ENCODE peak calls at places on chromosomes 13 and 19, in four cellular contexts. One of them, this sample, is unnamed.
A peak's percentile ranks its signal among the peaks of the same experiment; 100 is the strongest.

GRCh38 chr19:29290853-29291252 is 77.9 kb upstream of the UQCRFS1 start:
- DNase-seq in ascending aorta: no peak
- DNase-seq in uterus: no peak
- DNase-seq in dorsolateral prefrontal cortex: no peak
- DNase-seq in this sample: no peak

GRCh38 chr19:3193256-3194062 is 7.7 kb downstream of the NCLN start:
- DNase-seq in ascending aorta: no peak
- DNase-seq in uterus: no peak
- DNase-seq in dorsolateral prefrontal cortex: no peak
- DNase-seq in this sample: no peak

GRCh38 chr13:30743319-30744055 is 8.1 kb downstream of the ALOX5AP start:
- DNase-seq in ascending aorta: peak; percentile 83
- DNase-seq in uterus: peak; percentile 81
- DNase-seq in dorsolateral prefrontal cortex: no peak
- DNase-seq in this sample: no peak

GRCh38 chr13:44423824-44424223 is 50.2 kb downstream of the SERP2 start:
- DNase-seq in ascending aorta: no peak
- DNase-seq in uterus: no peak
- DNase-seq in dorsolateral prefrontal cortex: no peak
- DNase-seq in this sample: no peak

GRCh38 chr13:32381539-32381938 is 46.4 kb downstream of the N4BP2L1 start:
- DNase-seq in ascending aorta: no peak
- DNase-seq in uterus: no peak
- DNase-seq in dorsolateral prefrontal cortex: no peak
- DNase-seq in this sample: no peak

GRCh38 chr19:16588089-16588823 is 16.0 kb upstream of the SLC35E1 start:
- DNase-seq in ascending aorta: no peak
- DNase-seq in uterus: no peak
- DNase-seq in dorsolateral prefrontal cortex: peak; percentile 64
- DNase-seq in this sample: no peak

GRCh38 chr13:20492641-20493040 is 33.0 kb downstream of the CRYL1 start:
- DNase-seq in ascending aorta: no peak
- DNase-seq in uterus: no peak
- DNase-seq in dorsolateral prefrontal cortex: no peak
- DNase-seq in this sample: no peak

GRCh38 chr13:44697058-44697457 is 120.9 kb upstream of the TSC22D1 start:
- DNase-seq in ascending aorta: no peak
- DNase-seq in uterus: no peak
- DNase-seq in dorsolateral prefrontal cortex: no peak
- DNase-seq in this sample: no peak

GRCh38 chr13:38543561-38543960 is 143.3 kb upstream of the FREM2 start:
- DNase-seq in ascending aorta: no peak
- DNase-seq in uterus: no peak
- DNase-seq in dorsolateral prefrontal cortex: no peak
- DNase-seq in this sample: no peak

GRCh38 chr13:95494082-95494681 is 58.3 kb upstream of the CLDN10 start:
- DNase-seq in ascending aorta: no peak
- DNase-seq in uterus: no peak
- DNase-seq in dorsolateral prefrontal cortex: no peak
- DNase-seq in this sample: peak; percentile 41

GRCh38 chr19:3979289-3979673 is 6.0 kb downstream of the EEF2 start:
- DNase-seq in ascending aorta: peak; percentile 63
- DNase-seq in uterus: no peak
- DNase-seq in dorsolateral prefrontal cortex: no peak
- DNase-seq in this sample: peak; percentile 10

GRCh38 chr19:39412100-39412866 is at the start of gene PLEKHG2:
- DNase-seq in ascending aorta: peak; percentile 99
- DNase-seq in uterus: peak; percentile 99
- DNase-seq in dorsolateral prefrontal cortex: peak; percentile 91
- DNase-seq in this sample: peak; percentile 92

GRCh38 chr19:5881543-5882299 is 11.4 kb upstream of the FUT5 start:
- DNase-seq in ascending aorta: no peak
- DNase-seq in uterus: no peak
- DNase-seq in dorsolateral prefrontal cortex: no peak
- DNase-seq in this sample: no peak

GRCh38 chr19:41928221-41928683 is at the start of gene ERFL:
- DNase-seq in ascending aorta: no peak
- DNase-seq in uterus: no peak
- DNase-seq in dorsolateral prefrontal cortex: no peak
- DNase-seq in this sample: no peak

GRCh38 chr19:54851353-54851752 is 1.1 kb downstream of the KIR3DL2 start:
- DNase-seq in ascending aorta: no peak
- DNase-seq in uterus: no peak
- DNase-seq in dorsolateral prefrontal cortex: no peak
- DNase-seq in this sample: no peak

GRCh38 chr19:16582486-16583261 is 10.5 kb upstream of the SLC35E1 start:
- DNase-seq in ascending aorta: no peak
- DNase-seq in uterus: no peak
- DNase-seq in dorsolateral prefrontal cortex: no peak
- DNase-seq in this sample: no peak

GRCh38 chr13:36125841-36126240 is 5.3 kb downstream of the DCLK1 start:
- DNase-seq in ascending aorta: no peak
- DNase-seq in uterus: no peak
- DNase-seq in dorsolateral prefrontal cortex: no peak
- DNase-seq in this sample: no peak

GRCh38 chr19:41882568-41883462 is at the start of gene ARHGEF1:
- DNase-seq in ascending aorta: no peak
- DNase-seq in uterus: peak; percentile 35
- DNase-seq in dorsolateral prefrontal cortex: peak; percentile 53
- DNase-seq in this sample: no peak

GRCh38 chr19:12913871-12914690 is 5.0 kb downstream of the SYCE2 start:
- DNase-seq in ascending aorta: no peak
- DNase-seq in uterus: no peak
- DNase-seq in dorsolateral prefrontal cortex: no peak
- DNase-seq in this sample: no peak

GRCh38 chr19:46862974-46863632 is 2.3 kb downstream of the ARHGAP35 start:
- DNase-seq in ascending aorta: no peak
- DNase-seq in uterus: peak; percentile 8
- DNase-seq in dorsolateral prefrontal cortex: peak; percentile 40
- DNase-seq in this sample: no peak

GRCh38 chr13:38819596-38819995 is 132.7 kb downstream of the FREM2 start:
- DNase-seq in ascending aorta: no peak
- DNase-seq in uterus: no peak
- DNase-seq in dorsolateral prefrontal cortex: no peak
- DNase-seq in this sample: no peak

GRCh38 chr19:14113762-14114414 is 3.7 kb downstream of the PRKACA start:
- DNase-seq in ascending aorta: no peak
- DNase-seq in uterus: no peak
- DNase-seq in dorsolateral prefrontal cortex: no peak
- DNase-seq in this sample: no peak

GRCh38 chr19:58581227-58582141 is 8.3 kb upstream of the MZF1 start:
- DNase-seq in ascending aorta: peak; percentile 92
- DNase-seq in uterus: peak; percentile 86
- DNase-seq in dorsolateral prefrontal cortex: peak; percentile 80
- DNase-seq in this sample: no peak

GRCh38 chr19:1060689-1061088 is 6.3 kb upstream of the ARHGAP45 start:
- DNase-seq in ascending aorta: no peak
- DNase-seq in uterus: no peak
- DNase-seq in dorsolateral prefrontal cortex: no peak
- DNase-seq in this sample: no peak

GRCh38 chr13:86426437-86426836 is 627.2 kb upstream of the SLITRK6 start:
- DNase-seq in ascending aorta: no peak
- DNase-seq in uterus: no peak
- DNase-seq in dorsolateral prefrontal cortex: no peak
- DNase-seq in this sample: no peak

GRCh38 chr19:5487222-5487621 is 32.0 kb downstream of the ZNRF4 start:
- DNase-seq in ascending aorta: no peak
- DNase-seq in uterus: no peak
- DNase-seq in dorsolateral prefrontal cortex: no peak
- DNase-seq in this sample: no peak

GRCh38 chr13:41384749-41385503 is 72.4 kb upstream of the RGCC start:
- DNase-seq in ascending aorta: no peak
- DNase-seq in uterus: no peak
- DNase-seq in dorsolateral prefrontal cortex: no peak
- DNase-seq in this sample: no peak

GRCh38 chr13:108508263-108508662 is 121.1 kb upstream of the MYO16 start:
- DNase-seq in ascending aorta: no peak
- DNase-seq in uterus: no peak
- DNase-seq in dorsolateral prefrontal cortex: no peak
- DNase-seq in this sample: no peak
- TF ChIP-seq CTCF in ascending aorta: no peak
- TF ChIP-seq CTCF in uterus: no peak
- TF ChIP-seq CTCF in dorsolateral prefrontal cortex: peak; percentile 20
- TF ChIP-seq CTCF in this sample: peak; percentile 15

DNA sequence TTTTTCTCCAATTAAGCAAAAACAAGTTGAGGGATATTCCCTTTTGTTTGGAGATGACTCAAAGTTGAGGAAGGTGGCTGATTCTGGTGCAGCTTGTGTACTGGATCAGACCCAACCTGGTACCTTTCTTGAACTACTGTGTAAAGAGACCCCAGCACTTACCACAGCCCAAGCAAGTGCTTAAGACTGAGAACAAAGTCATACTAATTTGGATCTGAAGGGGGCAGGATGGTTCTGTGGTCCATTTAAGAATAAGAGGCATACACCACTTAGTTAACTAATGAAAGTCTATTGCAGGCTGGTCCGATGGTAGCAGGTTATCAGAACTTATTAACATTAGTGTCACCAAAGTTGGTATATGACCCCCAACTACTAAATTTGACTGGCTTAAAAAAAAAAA is 6.3 kb downstream of the THSD1 start:
- DNase-seq in ascending aorta: no peak
- DNase-seq in uterus: no peak
- DNase-seq in dorsolateral prefrontal cortex: no peak
- DNase-seq in this sample: no peak
- TF ChIP-seq CTCF in ascending aorta: no peak
- TF ChIP-seq CTCF in uterus: no peak
- TF ChIP-seq CTCF in dorsolateral prefrontal cortex: peak; percentile 22
- TF ChIP-seq CTCF in this sample: peak; percentile 23

GRCh38 chr13:76886292-76887061 is at the start of gene KCTD12:
- DNase-seq in ascending aorta: peak; percentile 94
- DNase-seq in uterus: peak; percentile 89
- DNase-seq in dorsolateral prefrontal cortex: peak; percentile 82
- DNase-seq in this sample: no peak
- TF ChIP-seq CTCF in ascending aorta: peak; percentile 38
- TF ChIP-seq CTCF in uterus: peak; percentile 68
- TF ChIP-seq CTCF in dorsolateral prefrontal cortex: peak; percentile 41
- TF ChIP-seq CTCF in this sample: peak; percentile 22

GRCh38 chr13:51041710-51042109 is 69.4 kb downstream of the C13orf42 start:
- DNase-seq in ascending aorta: no peak
- DNase-seq in uterus: no peak
- DNase-seq in dorsolateral prefrontal cortex: no peak
- DNase-seq in this sample: no peak

GRCh38 chr13:51047434-51048165 is 63.5 kb downstream of the C13orf42 start:
- DNase-seq in ascending aorta: no peak
- DNase-seq in uterus: no peak
- DNase-seq in dorsolateral prefrontal cortex: no peak
- DNase-seq in this sample: no peak

GRCh38 chr13:51045450-51045849 is 65.6 kb downstream of the C13orf42 start:
- DNase-seq in ascending aorta: no peak
- DNase-seq in uterus: no peak
- DNase-seq in dorsolateral prefrontal cortex: no peak
- DNase-seq in this sample: no peak

GRCh38 chr13:51041126-51041525 is 69.9 kb downstream of the C13orf42 start:
- DNase-seq in ascending aorta: no peak
- DNase-seq in uterus: no peak
- DNase-seq in dorsolateral prefrontal cortex: no peak
- DNase-seq in this sample: no peak

DNA sequence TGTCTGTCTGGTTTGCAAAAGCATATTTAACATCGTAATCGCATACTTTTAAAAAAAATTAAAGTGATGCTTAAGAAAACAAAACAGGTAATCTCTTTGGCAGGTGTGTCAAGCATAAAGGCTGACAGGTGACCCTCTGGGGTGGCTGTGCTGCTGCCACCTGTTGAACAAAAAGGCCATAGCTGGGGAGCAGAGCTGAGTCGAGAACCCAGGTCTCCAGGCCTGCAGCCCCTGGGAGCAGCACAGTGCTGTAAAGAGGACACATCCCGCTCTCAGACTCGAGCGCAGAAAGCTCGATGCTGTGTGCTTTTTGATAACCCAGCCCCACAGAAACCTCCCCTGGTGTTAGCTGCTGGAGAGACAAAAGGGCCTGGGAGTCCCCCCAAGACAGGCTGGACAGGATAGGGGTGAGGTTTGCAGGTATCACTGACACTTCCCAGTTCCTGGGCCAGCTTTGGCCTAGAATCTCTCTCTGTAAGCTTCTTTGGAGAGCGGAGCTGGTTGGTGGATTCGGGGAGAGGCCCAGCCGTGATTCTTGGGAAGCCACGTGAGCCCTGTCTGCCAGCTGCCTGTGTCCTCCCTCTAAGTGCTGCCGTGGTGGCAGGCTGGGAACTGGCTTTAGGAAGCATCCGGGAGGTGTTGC is 66.9 kb downstream of the C13orf42 start:
- DNase-seq in ascending aorta: no peak
- DNase-seq in uterus: no peak
- DNase-seq in dorsolateral prefrontal cortex: no peak
- DNase-seq in this sample: no peak
- TF ChIP-seq CTCF in ascending aorta: no peak
- TF ChIP-seq CTCF in uterus: no peak
- TF ChIP-seq CTCF in dorsolateral prefrontal cortex: no peak
- TF ChIP-seq CTCF in this sample: no peak

DNA sequence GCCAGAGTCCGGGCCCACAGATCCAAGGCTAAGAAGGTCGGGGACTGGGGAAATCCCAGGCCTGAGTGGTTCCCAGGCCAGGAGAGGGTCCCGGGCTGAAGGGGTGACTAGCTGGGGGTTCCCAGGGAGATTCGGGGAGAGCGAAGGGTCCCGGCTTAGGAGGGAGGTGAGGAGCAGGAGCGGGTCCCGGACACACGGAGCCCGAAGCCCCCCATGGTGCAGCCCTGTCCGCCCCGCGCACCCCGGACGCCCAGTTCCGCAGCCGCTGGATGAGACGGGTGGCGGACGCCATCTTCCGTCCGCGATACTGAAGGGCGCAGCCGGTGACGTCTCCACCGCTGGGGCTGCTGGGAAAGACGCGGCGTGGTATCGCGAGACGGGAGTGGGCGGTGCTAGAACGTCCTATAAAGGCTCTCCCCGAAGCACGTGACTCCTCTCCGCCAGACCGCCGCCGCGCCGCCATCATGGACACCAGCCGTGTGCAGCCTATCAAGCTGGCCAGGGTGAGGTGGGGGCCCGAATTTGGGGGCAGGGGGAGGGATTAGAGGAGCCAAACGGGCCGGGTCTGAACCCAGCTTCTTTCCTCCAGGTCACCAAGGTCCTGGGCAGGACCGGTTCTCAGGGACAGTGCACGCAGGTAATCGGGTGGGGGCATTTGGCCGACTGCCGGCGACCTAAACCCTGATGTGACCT is at the start of the genes NDUFA7 and RPS28:
- DNase-seq in ascending aorta: peak; percentile 98
- DNase-seq in uterus: peak; percentile 98
- DNase-seq in dorsolateral prefrontal cortex: peak; percentile 99
- DNase-seq in this sample: peak; percentile 90
- TF ChIP-seq CTCF in ascending aorta: no peak
- TF ChIP-seq CTCF in uterus: peak; percentile 60
- TF ChIP-seq CTCF in dorsolateral prefrontal cortex: peak; percentile 53
- TF ChIP-seq CTCF in this sample: peak; percentile 32

GRCh38 chr13:97354808-97355207 is 79.2 kb upstream of the RAP2A start:
- DNase-seq in ascending aorta: no peak
- DNase-seq in uterus: no peak
- DNase-seq in dorsolateral prefrontal cortex: no peak
- DNase-seq in this sample: no peak
- TF ChIP-seq CTCF in ascending aorta: no peak
- TF ChIP-seq CTCF in uterus: no peak
- TF ChIP-seq CTCF in dorsolateral prefrontal cortex: no peak
- TF ChIP-seq CTCF in this sample: no peak

GRCh38 chr13:96744665-96745331 is 249.5 kb downstream of the OXGR1 start:
- DNase-seq in ascending aorta: no peak
- DNase-seq in uterus: no peak
- DNase-seq in dorsolateral prefrontal cortex: no peak
- DNase-seq in this sample: no peak
- TF ChIP-seq CTCF in ascending aorta: no peak
- TF ChIP-seq CTCF in uterus: no peak
- TF ChIP-seq CTCF in dorsolateral prefrontal cortex: no peak
- TF ChIP-seq CTCF in this sample: no peak

GRCh38 chr19:19110410-19111137 is 27.7 kb downstream of the TMEM161A start:
- DNase-seq in ascending aorta: no peak
- DNase-seq in uterus: no peak
- DNase-seq in dorsolateral prefrontal cortex: peak; percentile 49
- DNase-seq in this sample: no peak
- TF ChIP-seq CTCF in ascending aorta: no peak
- TF ChIP-seq CTCF in uterus: peak; percentile 31
- TF ChIP-seq CTCF in dorsolateral prefrontal cortex: peak; percentile 42
- TF ChIP-seq CTCF in this sample: no peak